ENCODE peak calls at places on chromosomes 4 and X, in four cellular contexts. X is naive thymus-derived CD4-positive, alpha-beta T cell; A is HepG2; J is DND-41. U is an unnamed sample.

GRCh38 chr4:3790006-3790561 is 23.9 kb downstream of the ADRA2C start:
- DNase-seq in X (no peak), A (no peak), J (no peak), U (no peak)

GRCh38 chrX:48107717-48108116 is 22.7 kb upstream of the SPACA5B start:
- DNase-seq in X (no peak), A (no peak), J (peak), U (no peak)

GRCh38 chrX:134670241-134670811 is 12.1 kb upstream of the PLAC1 start:
- DNase-seq in X (no peak), A (peak), J (no peak), U (no peak)

GRCh38 chrX:51461053-51462050 is 35.0 kb downstream of the NUDT11 start:
- DNase-seq in X (peak), A (peak), J (peak), U (peak)

GRCh38 chrX:103644125-103644524 is 15.3 kb downstream of the TCEAL1 start:
- DNase-seq in X (no peak), A (no peak), J (no peak), U (no peak)

GRCh38 chr4:137510866-137511265 is 21.4 kb downstream of the PCDH18 start:
- DNase-seq in X (no peak), A (no peak), J (no peak), U (no peak)

GRCh38 chrX:37846934-37847732 is at the start of gene DYNLT3:
- DNase-seq in X (peak), A (peak), J (peak), U (peak)

GRCh38 chr4:156779774-156780173 is 191.8 kb downstream of the PDGFC start:
- DNase-seq in X (no peak), A (peak), J (no peak), U (no peak)

GRCh38 chrX:64394874-64395567 is at the start of gene MTMR8:
- DNase-seq in X (peak), A (no peak), J (peak), U (peak)
- H3K4me3 ChIP-seq in X (peak), A (peak), J (peak), U (peak)

GRCh38 chr4:13523105-13523477 is 21.2 kb downstream of the NKX3-2 start:
- DNase-seq in X (no peak), A (no peak), J (no peak), U (no peak)

GRCh38 chr4:13523591-13524503 is 20.5 kb downstream of the NKX3-2 start:
- DNase-seq in X (no peak), A (no peak), J (no peak), U (no peak)

GRCh38 chr4:13524504-13525243 is 19.6 kb downstream of the NKX3-2 start:
- DNase-seq in X (no peak), A (no peak), J (no peak), U (no peak)

GRCh38 chr4:13521047-13521446 is 23.3 kb downstream of the NKX3-2 start:
- DNase-seq in X (no peak), A (no peak), J (no peak), U (no peak)

GRCh38 chr4:13522282-13523104 is 21.8 kb downstream of the NKX3-2 start:
- DNase-seq in X (no peak), A (no peak), J (no peak), U (no peak)
- H3K4me3 ChIP-seq in X (no peak), A (peak), J (no peak), U (no peak)

GRCh38 chrX:24526616-24527015 is 61.5 kb downstream of the PDK3 start:
- DNase-seq in X (no peak), A (no peak), J (no peak), U (no peak)
- H3K4me3 ChIP-seq in X (no peak), A (no peak), J (no peak), U (no peak)

GRCh38 chrX:18885317-18886004 is 98.5 kb downstream of the PHKA2 start:
- DNase-seq in X (peak), A (no peak), J (no peak), U (peak)
- H3K4me3 ChIP-seq in X (peak), A (peak), J (no peak), U (peak)

DNA sequence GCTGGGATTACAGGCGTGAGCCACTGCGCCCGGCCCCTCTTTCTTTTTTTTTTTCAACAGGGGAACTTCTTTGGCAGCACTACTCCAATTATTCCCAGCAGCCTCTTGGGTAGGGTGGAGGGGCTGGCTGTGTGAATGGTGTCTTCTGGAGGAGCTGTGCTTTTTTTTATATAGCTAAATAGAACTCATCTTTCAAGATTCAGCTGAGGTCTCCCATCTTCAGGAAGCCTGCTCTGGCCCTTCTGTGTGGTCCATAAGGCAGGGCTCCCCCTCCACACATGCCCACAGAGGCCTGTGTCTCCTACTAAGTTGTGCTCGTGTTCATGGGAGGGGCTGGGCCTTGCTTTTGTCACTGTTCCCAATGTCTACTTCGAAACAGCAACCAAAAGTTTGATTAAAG is 116.8 kb downstream of the AFAP1 start:
- DNase-seq in X (no peak), A (no peak), J (no peak), U (no peak)
- H3K4me3 ChIP-seq in X (no peak), A (no peak), J (no peak), U (no peak)

GRCh38 chr4:36549256-36549655 is 267.8 kb downstream of the DTHD1 start:
- DNase-seq in X (no peak), A (no peak), J (no peak), U (no peak)

GRCh38 chr4:36547383-36547782 is 266.0 kb downstream of the DTHD1 start:
- DNase-seq in X (no peak), A (no peak), J (no peak), U (no peak)

GRCh38 chr4:36549992-36550391 is 268.6 kb downstream of the DTHD1 start:
- DNase-seq in X (no peak), A (no peak), J (no peak), U (no peak)

DNA sequence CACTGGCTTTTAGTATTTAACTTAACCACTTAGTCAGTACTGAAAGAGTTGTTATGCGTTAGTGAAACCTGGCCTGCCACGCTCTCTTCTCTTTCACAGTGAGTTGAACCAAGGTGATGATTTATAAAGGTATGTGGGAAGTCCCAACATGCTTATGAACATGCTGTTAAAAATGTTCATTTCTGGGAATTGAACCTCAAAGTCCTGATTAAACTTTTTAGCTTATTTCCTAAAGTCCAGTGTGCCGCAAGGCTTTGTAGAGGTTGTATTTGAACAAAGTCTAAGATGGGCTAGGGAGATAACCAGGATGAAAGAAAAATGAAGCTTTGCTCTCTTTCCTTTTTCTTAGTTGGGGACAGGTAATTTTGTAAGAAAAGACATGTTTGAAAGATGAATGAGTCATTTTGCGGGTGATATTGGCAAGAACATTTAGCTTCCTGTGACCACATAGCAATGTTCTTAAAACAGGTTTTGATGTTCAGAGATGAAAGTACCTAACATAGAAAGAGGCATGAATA is 270.3 kb downstream of the DTHD1 start:
- DNase-seq in X (no peak), A (no peak), J (no peak), U (peak)
- H3K4me3 ChIP-seq in X (no peak), A (no peak), J (no peak), U (no peak)

DNA sequence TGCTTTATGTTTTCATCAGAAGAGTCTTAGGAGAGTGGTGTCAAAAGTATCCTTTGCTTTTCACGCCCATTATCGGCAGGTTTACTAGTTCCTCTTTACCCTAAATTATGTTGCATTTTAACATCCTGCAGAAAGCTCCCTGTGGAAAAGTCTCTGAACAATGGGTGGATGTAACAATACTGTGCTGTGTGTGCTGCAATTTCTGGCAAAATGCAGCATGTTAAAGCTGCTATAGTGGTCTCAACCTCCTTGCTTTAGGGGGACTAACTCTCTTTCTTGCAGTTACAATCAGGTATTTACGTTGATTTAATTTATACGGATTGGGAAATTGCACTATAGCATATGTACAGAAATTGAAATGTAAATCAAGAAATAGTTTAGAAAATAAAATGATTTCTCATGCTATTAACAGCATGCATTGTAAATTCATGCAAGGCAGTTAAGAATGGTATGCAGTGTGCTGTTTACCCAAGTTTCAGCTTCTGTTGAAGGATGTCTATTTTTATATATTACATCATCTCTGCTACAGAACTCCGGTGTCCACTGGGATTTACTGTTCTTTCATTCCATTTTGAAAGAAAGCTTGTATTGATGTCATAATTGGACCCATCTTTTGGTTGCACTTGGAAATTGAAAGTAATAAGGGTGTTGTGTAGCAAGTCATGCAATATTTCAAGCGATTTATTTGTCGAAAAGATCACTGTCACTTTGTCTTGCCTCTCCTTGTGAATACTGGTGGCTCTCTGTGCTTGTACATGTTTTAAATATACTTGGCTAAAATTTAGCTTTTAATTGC is 145.7 kb downstream of the RAPGEF2 start:
- DNase-seq in X (no peak), A (peak), J (no peak), U (no peak)
- H3K4me3 ChIP-seq in X (no peak), A (no peak), J (no peak), U (peak)

GRCh38 chr4:97491856-97492255 is 651.4 kb downstream of the STPG2 start:
- DNase-seq in X (no peak), A (no peak), J (no peak), U (no peak)

GRCh38 chr4:97498875-97499274 is 644.4 kb downstream of the STPG2 start:
- DNase-seq in X (no peak), A (no peak), J (no peak), U (no peak)

GRCh38 chr4:97493815-97494518 is 649.3 kb downstream of the STPG2 start:
- DNase-seq in X (no peak), A (no peak), J (no peak), U (no peak)

GRCh38 chr4:97500423-97500822 is 642.9 kb downstream of the STPG2 start:
- DNase-seq in X (no peak), A (no peak), J (no peak), U (no peak)

GRCh38 chr4:97496298-97496873 is 646.9 kb downstream of the STPG2 start:
- DNase-seq in X (no peak), A (no peak), J (no peak), U (no peak)
- H3K4me3 ChIP-seq in X (no peak), A (no peak), J (no peak), U (no peak)

GRCh38 chrX:137569470-137569891 is 3.6 kb downstream of the ZIC3 start:
- DNase-seq in X (no peak), A (no peak), J (no peak), U (no peak)

GRCh38 chrX:137566746-137567473 is 983 bp downstream of the ZIC3 start:
- DNase-seq in X (no peak), A (no peak), J (no peak), U (no peak)

GRCh38 chrX:137565921-137566745 is at the start of gene ZIC3:
- DNase-seq in X (no peak), A (no peak), J (no peak), U (no peak)

GRCh38 chrX:137568741-137569469 is 3.0 kb downstream of the ZIC3 start:
- DNase-seq in X (no peak), A (no peak), J (no peak), U (no peak)

DNA sequence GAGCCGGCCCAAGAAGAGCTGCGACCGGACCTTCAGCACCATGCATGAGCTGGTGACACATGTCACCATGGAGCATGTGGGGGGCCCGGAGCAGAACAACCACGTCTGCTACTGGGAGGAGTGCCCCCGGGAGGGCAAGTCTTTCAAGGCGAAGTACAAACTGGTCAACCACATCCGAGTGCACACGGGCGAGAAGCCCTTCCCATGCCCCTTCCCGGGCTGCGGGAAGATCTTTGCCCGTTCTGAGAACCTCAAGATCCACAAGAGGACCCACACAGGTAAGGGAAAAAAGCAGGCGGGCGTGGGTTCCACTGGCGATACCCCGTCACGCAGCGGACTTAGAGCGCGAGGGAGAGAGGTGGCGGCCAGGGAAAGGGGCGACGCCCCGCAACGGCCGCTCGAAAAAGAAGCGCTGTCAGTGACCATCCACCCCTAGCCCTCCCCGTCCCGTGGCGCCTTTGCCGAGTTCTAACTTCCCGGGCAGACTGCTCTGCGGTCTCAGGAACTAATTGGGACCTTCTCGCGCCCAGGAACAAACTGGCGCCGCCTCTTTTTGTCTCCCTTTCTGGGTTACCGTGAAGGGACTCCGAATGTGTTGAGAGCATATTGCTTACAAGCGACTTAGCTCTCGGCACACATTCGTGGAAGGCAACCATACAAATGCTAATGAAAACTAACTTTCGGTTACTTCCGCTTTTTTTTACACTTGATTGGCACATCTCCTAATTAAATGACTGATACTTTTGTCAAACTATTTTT is 1.7 kb downstream of the ZIC3 start:
- DNase-seq in X (no peak), A (no peak), J (no peak), U (no peak)
- H3K4me3 ChIP-seq in X (no peak), A (no peak), J (no peak), U (no peak)